ENCODE peak calls at places on chromosomes 13 and 19, in seven cellular contexts. One of them, this sample, is unnamed.

GRCh38 chr13:35855531-35856019 is 275.6 kb downstream of the DCLK1 start:
- DNase-seq in esophagus squamous epithelium: no peak
- DNase-seq in right cardiac atrium: no peak
- DNase-seq in IMR-90: no peak
- DNase-seq in SJSA1: peak; percentile 9
- DNase-seq in mucosa of descending colon: no peak
- DNase-seq in Peyer's patch: no peak
- DNase-seq in this sample: no peak

GRCh38 chr19:18300930-18301717 is 19.7 kb upstream of the JUND start:
- DNase-seq in esophagus squamous epithelium: no peak
- DNase-seq in right cardiac atrium: peak; percentile 88
- DNase-seq in IMR-90: peak; percentile 62
- DNase-seq in SJSA1: peak; percentile 38
- DNase-seq in mucosa of descending colon: peak; percentile 68
- DNase-seq in Peyer's patch: peak; percentile 83
- DNase-seq in this sample: no peak

GRCh38 chr13:60590775-60591174 is 193.8 kb downstream of the TDRD3 start:
- DNase-seq in esophagus squamous epithelium: no peak
- DNase-seq in right cardiac atrium: no peak
- DNase-seq in IMR-90: no peak
- DNase-seq in SJSA1: no peak
- DNase-seq in mucosa of descending colon: no peak
- DNase-seq in Peyer's patch: no peak
- DNase-seq in this sample: no peak

GRCh38 chr19:4172861-4173473 is 9.4 kb downstream of the SIRT6 start:
- DNase-seq in esophagus squamous epithelium: no peak
- DNase-seq in right cardiac atrium: peak; percentile 79
- DNase-seq in IMR-90: peak; percentile 14
- DNase-seq in SJSA1: peak; percentile 49
- DNase-seq in mucosa of descending colon: peak; percentile 79
- DNase-seq in Peyer's patch: peak; percentile 84
- DNase-seq in this sample: peak; percentile 71

GRCh38 chr19:37655689-37656491 is 625 bp upstream of the ZFP30 start:
- DNase-seq in esophagus squamous epithelium: peak; percentile 1
- DNase-seq in right cardiac atrium: peak; percentile 94
- DNase-seq in IMR-90: peak; percentile 68
- DNase-seq in SJSA1: peak; percentile 89
- DNase-seq in mucosa of descending colon: peak; percentile 90
- DNase-seq in Peyer's patch: peak; percentile 86
- DNase-seq in this sample: peak; percentile 85

GRCh38 chr19:33273881-33274662 is 28.3 kb downstream of the CEBPA start:
- DNase-seq in esophagus squamous epithelium: no peak
- DNase-seq in right cardiac atrium: peak; percentile 55
- DNase-seq in IMR-90: peak; percentile 84
- DNase-seq in SJSA1: peak; percentile 12
- DNase-seq in mucosa of descending colon: peak; percentile 79
- DNase-seq in Peyer's patch: peak; percentile 69
- DNase-seq in this sample: no peak

GRCh38 chr19:6126335-6126974 is 9.0 kb upstream of the ACSBG2 start:
- DNase-seq in esophagus squamous epithelium: no peak
- DNase-seq in right cardiac atrium: no peak
- DNase-seq in IMR-90: peak; percentile 71
- DNase-seq in SJSA1: peak; percentile 48
- DNase-seq in mucosa of descending colon: peak; percentile 8
- DNase-seq in Peyer's patch: no peak
- DNase-seq in this sample: peak; percentile 14

GRCh38 chr19:14031719-14032480 is at the start of gene IL27RA:
- DNase-seq in esophagus squamous epithelium: no peak
- DNase-seq in right cardiac atrium: peak; percentile 85
- DNase-seq in IMR-90: peak; percentile 31
- DNase-seq in SJSA1: peak; percentile 53
- DNase-seq in mucosa of descending colon: peak; percentile 69
- DNase-seq in Peyer's patch: peak; percentile 72
- DNase-seq in this sample: peak; percentile 88

GRCh38 chr13:39490136-39490535 is 112.9 kb downstream of the LHFPL6 start:
- DNase-seq in esophagus squamous epithelium: no peak
- DNase-seq in right cardiac atrium: no peak
- DNase-seq in IMR-90: no peak
- DNase-seq in SJSA1: peak; percentile 6
- DNase-seq in mucosa of descending colon: no peak
- DNase-seq in Peyer's patch: no peak
- DNase-seq in this sample: no peak

GRCh38 chr13:52760078-52760477 is 20.5 kb upstream of the CNMD start:
- DNase-seq in esophagus squamous epithelium: no peak
- DNase-seq in right cardiac atrium: no peak
- DNase-seq in IMR-90: no peak
- DNase-seq in SJSA1: no peak
- DNase-seq in mucosa of descending colon: no peak
- DNase-seq in Peyer's patch: no peak
- DNase-seq in this sample: no peak

GRCh38 chr13:45718063-45718462 is 15.9 kb downstream of the CBY2 start:
- DNase-seq in esophagus squamous epithelium: no peak
- DNase-seq in right cardiac atrium: no peak
- DNase-seq in IMR-90: peak; percentile 14
- DNase-seq in SJSA1: no peak
- DNase-seq in mucosa of descending colon: no peak
- DNase-seq in Peyer's patch: no peak
- DNase-seq in this sample: peak; percentile 12

GRCh38 chr19:44754743-44755066 is 6.2 kb downstream of the BCL3 start:
- DNase-seq in esophagus squamous epithelium: no peak
- DNase-seq in right cardiac atrium: peak; percentile 21
- DNase-seq in IMR-90: no peak
- DNase-seq in SJSA1: no peak
- DNase-seq in mucosa of descending colon: no peak
- DNase-seq in Peyer's patch: no peak
- DNase-seq in this sample: no peak

DNA sequence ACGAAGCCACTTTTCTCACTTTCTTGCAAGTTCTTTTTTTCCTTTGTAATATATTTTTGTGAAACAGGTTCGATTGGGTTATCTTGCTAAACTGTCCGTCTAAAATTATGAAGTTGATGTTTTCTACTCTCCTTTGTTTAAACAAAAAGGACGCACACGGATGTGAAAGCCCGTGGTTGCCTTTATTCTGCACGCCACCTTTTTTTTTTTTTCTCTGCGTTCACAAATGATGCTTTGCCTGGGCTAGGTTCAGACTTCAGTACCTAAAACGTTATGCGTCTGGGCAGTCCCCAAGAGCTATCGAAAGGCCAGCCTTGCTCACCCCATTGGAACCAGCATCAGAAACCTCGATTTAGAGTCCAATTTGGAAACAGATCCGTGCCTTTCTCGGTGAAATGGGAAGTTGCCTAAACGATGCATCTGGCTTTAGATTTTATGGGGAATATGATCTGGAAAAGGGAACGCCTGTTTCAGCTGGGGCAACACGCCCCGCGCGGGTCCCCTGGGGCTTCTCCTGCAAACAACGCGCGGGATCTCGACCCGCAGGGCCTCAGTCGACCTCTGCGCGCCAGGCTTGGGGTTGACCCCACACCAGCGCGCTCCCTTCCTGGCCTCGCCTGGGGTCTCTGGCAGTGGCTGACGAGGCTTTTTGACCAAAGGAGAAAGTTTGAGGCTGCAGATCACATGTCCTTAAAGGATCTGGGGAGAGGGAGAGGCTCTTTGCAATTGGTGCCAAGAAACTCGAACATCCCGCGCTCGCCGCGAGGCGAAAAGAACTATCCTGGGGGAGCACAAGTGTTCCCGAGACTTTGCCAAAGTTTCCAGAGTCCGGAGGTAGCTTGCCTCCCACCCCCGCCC is 114.0 kb downstream of the KCNRG start:
- DNase-seq in esophagus squamous epithelium: no peak
- DNase-seq in right cardiac atrium: peak; percentile 62
- DNase-seq in IMR-90: no peak
- DNase-seq in SJSA1: no peak
- DNase-seq in mucosa of descending colon: no peak
- DNase-seq in Peyer's patch: no peak
- DNase-seq in this sample: peak; percentile 52
- H3K4me1 ChIP-seq in esophagus squamous epithelium: peaks cover 20% of the 10 kb centered on the region
- H3K4me1 ChIP-seq in right cardiac atrium: no peaks in the 10 kb centered on the region
- H3K4me1 ChIP-seq in IMR-90: peaks cover 6% of the 10 kb centered on the region
- H3K4me1 ChIP-seq in SJSA1: peaks cover 16% of the 10 kb centered on the region
- H3K4me1 ChIP-seq in mucosa of descending colon: peaks cover 16% of the 10 kb centered on the region
- H3K4me1 ChIP-seq in Peyer's patch: peaks cover 38% of the 10 kb centered on the region
- H3K4me1 ChIP-seq in this sample: peaks cover 72% of the 10 kb centered on the region

GRCh38 chr13:113043931-113044330 is 61.7 kb upstream of the F7 start:
- DNase-seq in esophagus squamous epithelium: no peak
- DNase-seq in right cardiac atrium: peak; percentile 6
- DNase-seq in IMR-90: no peak
- DNase-seq in SJSA1: no peak
- DNase-seq in mucosa of descending colon: no peak
- DNase-seq in Peyer's patch: no peak
- DNase-seq in this sample: no peak
- H3K4me3 ChIP-seq in esophagus squamous epithelium: no peak overlapping the region
- H3K4me3 ChIP-seq in right cardiac atrium: no peak overlapping the region
- H3K4me3 ChIP-seq in IMR-90: no peak overlapping the region
- H3K4me3 ChIP-seq in SJSA1: peak overlapping the region; percentile 39
- H3K4me3 ChIP-seq in mucosa of descending colon: no peak overlapping the region
- H3K4me3 ChIP-seq in Peyer's patch: no peak overlapping the region
- H3K4me3 ChIP-seq in this sample: no peak overlapping the region

GRCh38 chr13:98496239-98496668 is 80.7 kb downstream of the STK24 start:
- DNase-seq in esophagus squamous epithelium: no peak
- DNase-seq in right cardiac atrium: peak; percentile 79
- DNase-seq in IMR-90: peak; percentile 46
- DNase-seq in SJSA1: peak; percentile 83
- DNase-seq in mucosa of descending colon: peak; percentile 48
- DNase-seq in Peyer's patch: no peak
- DNase-seq in this sample: no peak
- H3K4me1 ChIP-seq in esophagus squamous epithelium: peaks cover 26% of the 10 kb centered on the region
- H3K4me1 ChIP-seq in right cardiac atrium: peaks cover 11% of the 10 kb centered on the region
- H3K4me1 ChIP-seq in IMR-90: peaks cover 13% of the 10 kb centered on the region
- H3K4me1 ChIP-seq in SJSA1: peaks cover 28% of the 10 kb centered on the region
- H3K4me1 ChIP-seq in mucosa of descending colon: peaks cover 8% of the 10 kb centered on the region
- H3K4me1 ChIP-seq in Peyer's patch: peaks cover 53% of the 10 kb centered on the region
- H3K4me1 ChIP-seq in this sample: peaks cover 53% of the 10 kb centered on the region

GRCh38 chr19:2957160-2957559 is 12.4 kb upstream of the ZNF77 start:
- DNase-seq in esophagus squamous epithelium: no peak
- DNase-seq in right cardiac atrium: no peak
- DNase-seq in IMR-90: no peak
- DNase-seq in SJSA1: no peak
- DNase-seq in mucosa of descending colon: no peak
- DNase-seq in Peyer's patch: no peak
- DNase-seq in this sample: no peak
- H3K4me3 ChIP-seq in esophagus squamous epithelium: no peak overlapping the region
- H3K4me3 ChIP-seq in right cardiac atrium: no peak overlapping the region
- H3K4me3 ChIP-seq in IMR-90: no peak overlapping the region
- H3K4me3 ChIP-seq in SJSA1: no peak overlapping the region
- H3K4me3 ChIP-seq in mucosa of descending colon: no peak overlapping the region
- H3K4me3 ChIP-seq in Peyer's patch: no peak overlapping the region
- H3K4me3 ChIP-seq in this sample: no peak overlapping the region

DNA sequence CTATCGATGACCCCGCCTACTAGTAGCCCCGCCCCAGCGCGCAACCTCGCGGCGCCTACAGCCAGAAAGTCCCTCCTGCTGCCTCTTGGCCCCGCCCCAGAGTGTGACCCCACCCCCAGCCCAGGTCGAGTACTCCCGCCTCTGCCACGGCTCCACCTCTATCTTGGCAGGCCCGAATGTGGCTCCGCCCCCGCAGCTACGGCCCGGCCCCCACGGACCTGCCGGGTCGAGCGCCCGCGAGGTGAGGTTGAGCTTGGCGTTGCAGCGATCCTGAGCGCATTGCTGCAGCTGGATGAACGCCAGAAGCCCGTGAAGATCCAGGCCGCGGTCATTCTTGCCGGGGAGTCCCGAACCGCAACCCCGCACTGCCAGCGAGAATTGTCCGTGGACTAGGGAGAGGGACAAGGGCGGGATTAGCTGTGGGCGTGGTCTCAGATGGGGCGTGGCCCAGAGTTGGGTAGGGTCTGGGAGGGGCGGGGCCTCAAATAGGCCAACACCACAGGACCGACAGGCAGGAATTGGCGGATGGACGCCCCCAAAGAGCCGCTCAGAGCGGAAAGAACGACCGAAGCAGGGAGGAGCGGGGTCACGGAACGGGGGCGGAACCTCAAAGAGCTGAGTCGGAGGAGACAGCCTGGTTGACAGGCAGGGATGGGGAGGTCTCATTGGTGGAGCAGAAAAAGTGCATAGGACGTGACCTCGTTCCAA is 1.9 kb downstream of the LYPD3 start:
- DNase-seq in esophagus squamous epithelium: peak; percentile 93
- DNase-seq in right cardiac atrium: peak; percentile 99
- DNase-seq in IMR-90: peak; percentile 79
- DNase-seq in SJSA1: peak; percentile 99
- DNase-seq in mucosa of descending colon: peak; percentile 100
- DNase-seq in Peyer's patch: peak; percentile 99
- DNase-seq in this sample: peak; percentile 98
- H3K4me1 ChIP-seq in esophagus squamous epithelium: peaks cover 12% of the 10 kb centered on the region
- H3K4me1 ChIP-seq in right cardiac atrium: no peaks in the 10 kb centered on the region
- H3K4me1 ChIP-seq in IMR-90: peaks cover 13% of the 10 kb centered on the region
- H3K4me1 ChIP-seq in SJSA1: peaks cover 32% of the 10 kb centered on the region
- H3K4me1 ChIP-seq in mucosa of descending colon: peaks cover 23% of the 10 kb centered on the region
- H3K4me1 ChIP-seq in Peyer's patch: peaks cover 19% of the 10 kb centered on the region
- H3K4me1 ChIP-seq in this sample: peaks cover 34% of the 10 kb centered on the region

DNA sequence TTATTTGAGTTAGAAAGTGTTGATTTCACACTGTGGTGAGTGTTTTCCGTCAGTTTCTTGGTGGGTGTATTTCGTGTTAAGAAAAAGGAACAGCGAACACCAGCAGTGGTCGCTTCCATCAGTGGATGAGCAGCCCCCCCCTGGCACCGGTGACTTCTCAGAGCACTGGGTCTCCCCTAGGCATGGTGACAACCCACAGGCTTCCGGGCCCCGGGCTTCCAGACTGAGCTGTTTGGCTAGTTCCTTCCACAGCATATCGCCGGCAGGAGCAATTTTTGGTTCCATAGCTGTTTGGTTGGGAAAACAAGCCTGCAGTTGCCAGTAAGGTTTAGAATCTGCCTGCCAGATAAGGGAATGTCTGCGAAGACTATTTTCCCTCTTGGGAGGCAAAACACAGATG is 18.8 kb upstream of the ZNF536 start:
- DNase-seq in esophagus squamous epithelium: no peak
- DNase-seq in right cardiac atrium: no peak
- DNase-seq in IMR-90: no peak
- DNase-seq in SJSA1: no peak
- DNase-seq in mucosa of descending colon: no peak
- DNase-seq in Peyer's patch: no peak
- DNase-seq in this sample: no peak
- H3K4me3 ChIP-seq in esophagus squamous epithelium: no peak overlapping the region
- H3K4me3 ChIP-seq in right cardiac atrium: no peak overlapping the region
- H3K4me3 ChIP-seq in IMR-90: no peak overlapping the region
- H3K4me3 ChIP-seq in SJSA1: no peak overlapping the region
- H3K4me3 ChIP-seq in mucosa of descending colon: no peak overlapping the region
- H3K4me3 ChIP-seq in Peyer's patch: no peak overlapping the region
- H3K4me3 ChIP-seq in this sample: no peak overlapping the region

DNA sequence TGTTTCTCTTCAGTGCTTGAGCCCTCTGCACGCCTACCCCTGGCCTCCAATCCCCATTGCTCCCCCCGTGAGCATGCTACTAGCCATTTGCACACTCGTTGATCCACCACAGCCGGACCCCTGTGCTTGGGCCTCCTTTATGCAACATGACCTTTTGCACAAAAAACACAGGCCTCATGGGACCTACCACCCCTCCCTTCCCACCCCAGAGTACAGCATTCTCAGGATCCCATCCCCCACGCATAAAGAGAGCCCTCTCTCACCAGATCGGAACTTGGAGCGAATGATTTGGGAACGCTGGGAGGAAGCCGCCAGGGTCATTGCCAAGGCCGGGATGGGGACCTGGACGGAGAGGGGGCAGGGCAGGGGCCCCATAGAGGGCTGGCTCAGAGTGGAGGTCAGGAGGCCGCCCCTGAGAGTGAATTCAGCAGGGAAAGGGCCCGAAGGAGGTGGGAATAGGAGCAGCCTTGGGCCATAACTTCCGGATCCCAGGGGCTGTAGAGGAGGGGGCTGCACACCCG is 754 bp downstream of the MAMSTR start:
- DNase-seq in esophagus squamous epithelium: no peak
- DNase-seq in right cardiac atrium: no peak
- DNase-seq in IMR-90: no peak
- DNase-seq in SJSA1: no peak
- DNase-seq in mucosa of descending colon: no peak
- DNase-seq in Peyer's patch: no peak
- DNase-seq in this sample: no peak
- H3K4me1 ChIP-seq in esophagus squamous epithelium: peaks cover 23% of the 10 kb centered on the region
- H3K4me1 ChIP-seq in right cardiac atrium: peaks cover 15% of the 10 kb centered on the region
- H3K4me1 ChIP-seq in IMR-90: peaks cover 10% of the 10 kb centered on the region
- H3K4me1 ChIP-seq in SJSA1: peaks cover 14% of the 10 kb centered on the region
- H3K4me1 ChIP-seq in mucosa of descending colon: peaks cover 18% of the 10 kb centered on the region
- H3K4me1 ChIP-seq in Peyer's patch: peaks cover 37% of the 10 kb centered on the region
- H3K4me1 ChIP-seq in this sample: peaks cover 20% of the 10 kb centered on the region